ENCODE peak calls at places on chromosomes 5 and 9, in four cellular contexts. One of them, this sample, is unnamed. For H3K36me3, the result is how much of the 10 kb centered on the place peaks cover.

GRCh38 chr5:170546257-170546656 is 42.4 kb downstream of the KCNIP1 start:
- DNase-seq in pancreas: no peak
- DNase-seq in sigmoid colon: peak
- DNase-seq in lower lobe of right lung: no peak
- DNase-seq in this sample: no peak

GRCh38 chr5:149745944-149746326 is 15.8 kb downstream of the PPARGC1B start:
- DNase-seq in pancreas: no peak
- DNase-seq in sigmoid colon: peak
- DNase-seq in lower lobe of right lung: no peak
- DNase-seq in this sample: peak

GRCh38 chr9:95134457-95134881 is 183.0 kb downstream of the FANCC start:
- DNase-seq in pancreas: peak
- DNase-seq in sigmoid colon: peak
- DNase-seq in lower lobe of right lung: no peak
- DNase-seq in this sample: peak

GRCh38 chr9:72485821-72486605 is 35.4 kb upstream of the TMC1 start:
- DNase-seq in pancreas: no peak
- DNase-seq in sigmoid colon: no peak
- DNase-seq in lower lobe of right lung: no peak
- DNase-seq in this sample: no peak

GRCh38 chr5:181108578-181109165 is 22.3 kb downstream of the OR2V1 start:
- DNase-seq in pancreas: peak
- DNase-seq in sigmoid colon: no peak
- DNase-seq in lower lobe of right lung: no peak
- DNase-seq in this sample: no peak

GRCh38 chr5:115831163-115831768 is 10.1 kb downstream of the ATG12 start:
- DNase-seq in pancreas: no peak
- DNase-seq in sigmoid colon: no peak
- DNase-seq in lower lobe of right lung: no peak
- DNase-seq in this sample: no peak

GRCh38 chr5:137217599-137218200 is 281.4 kb downstream of the SPOCK1 start:
- DNase-seq in pancreas: no peak
- DNase-seq in sigmoid colon: no peak
- DNase-seq in lower lobe of right lung: no peak
- DNase-seq in this sample: no peak

GRCh38 chr5:141875795-141876627 is 2.2 kb downstream of the PCDH1 start:
- DNase-seq in pancreas: peak
- DNase-seq in sigmoid colon: no peak
- DNase-seq in lower lobe of right lung: peak
- DNase-seq in this sample: peak

GRCh38 chr5:3602713-3603502 is 7.3 kb downstream of the IRX1 start:
- DNase-seq in pancreas: peak
- DNase-seq in sigmoid colon: no peak
- DNase-seq in lower lobe of right lung: peak
- DNase-seq in this sample: peak

GRCh38 chr5:175542966-175543235 is 64.5 kb downstream of the SFXN1 start:
- DNase-seq in pancreas: no peak
- DNase-seq in sigmoid colon: no peak
- DNase-seq in lower lobe of right lung: no peak
- DNase-seq in this sample: no peak

GRCh38 chr9:16358751-16359150 is 511.7 kb downstream of the BNC2 start:
- DNase-seq in pancreas: no peak
- DNase-seq in sigmoid colon: no peak
- DNase-seq in lower lobe of right lung: no peak
- DNase-seq in this sample: no peak

GRCh38 chr5:154115314-154115713 is 75.2 kb upstream of the GALNT10 start:
- DNase-seq in pancreas: no peak
- DNase-seq in sigmoid colon: no peak
- DNase-seq in lower lobe of right lung: no peak
- DNase-seq in this sample: no peak

GRCh38 chr5:174729075-174729680 is 4.8 kb downstream of the MSX2 start:
- DNase-seq in pancreas: no peak
- DNase-seq in sigmoid colon: no peak
- DNase-seq in lower lobe of right lung: no peak
- DNase-seq in this sample: no peak

GRCh38 chr9:96219615-96220257 is 82.2 kb downstream of the HSD17B3 start:
- DNase-seq in pancreas: peak
- DNase-seq in sigmoid colon: peak
- DNase-seq in lower lobe of right lung: peak
- DNase-seq in this sample: peak

GRCh38 chr9:17962747-17963146 is 383.9 kb downstream of the SH3GL2 start:
- DNase-seq in pancreas: no peak
- DNase-seq in sigmoid colon: no peak
- DNase-seq in lower lobe of right lung: no peak
- DNase-seq in this sample: no peak

GRCh38 chr5:82991678-82992323 is 85.4 kb downstream of the TMEM167A start:
- DNase-seq in pancreas: no peak
- DNase-seq in sigmoid colon: no peak
- DNase-seq in lower lobe of right lung: no peak
- DNase-seq in this sample: no peak

GRCh38 chr9:115691097-115691496 is 462.5 kb upstream of the PAPPA start:
- DNase-seq in pancreas: no peak
- DNase-seq in sigmoid colon: no peak
- DNase-seq in lower lobe of right lung: no peak
- DNase-seq in this sample: no peak

GRCh38 chr5:43553381-43553780 is 3.5 kb downstream of the PAIP1 start:
- DNase-seq in pancreas: no peak
- DNase-seq in sigmoid colon: no peak
- DNase-seq in lower lobe of right lung: no peak
- DNase-seq in this sample: no peak

GRCh38 chr9:94603259-94603776 is 9.7 kb upstream of the FBP2 start:
- DNase-seq in pancreas: peak
- DNase-seq in sigmoid colon: peak
- DNase-seq in lower lobe of right lung: peak
- DNase-seq in this sample: peak

DNA sequence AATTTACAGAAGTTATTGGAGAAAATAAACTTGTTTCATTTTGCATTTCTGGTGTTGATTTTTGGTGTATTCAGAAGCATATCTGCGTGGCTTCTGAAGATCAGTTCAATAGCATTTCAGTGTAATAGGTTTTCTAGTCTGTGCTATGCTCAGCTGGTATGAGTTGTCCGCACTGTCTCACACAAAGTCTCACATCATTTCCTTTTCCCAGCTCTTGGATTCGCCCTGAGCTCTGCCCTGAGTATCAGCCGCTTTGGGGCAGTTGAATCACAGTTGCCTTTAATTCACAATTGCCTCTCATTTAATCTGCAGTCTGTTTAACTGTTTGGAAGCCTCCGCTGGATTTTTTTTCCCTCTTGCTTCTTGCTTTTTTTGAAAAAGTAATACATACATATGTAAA is 6.4 kb upstream of the TTC23L start:
- DNase-seq in pancreas: no peak
- DNase-seq in sigmoid colon: no peak
- DNase-seq in lower lobe of right lung: no peak
- DNase-seq in this sample: no peak
- H3K36me3 ChIP-seq in pancreas: under half
- H3K36me3 ChIP-seq in sigmoid colon: under half
- H3K36me3 ChIP-seq in lower lobe of right lung: under half
- H3K36me3 ChIP-seq in this sample: under half

GRCh38 chr9:42852133-42852532 is 668.7 kb downstream of the SPATA31A6 start:
- DNase-seq in pancreas: peak
- DNase-seq in sigmoid colon: no peak
- DNase-seq in lower lobe of right lung: no peak
- DNase-seq in this sample: peak
- H3K4me3 ChIP-seq in pancreas: no peak
- H3K4me3 ChIP-seq in sigmoid colon: no peak
- H3K4me3 ChIP-seq in lower lobe of right lung: peak
- H3K4me3 ChIP-seq in this sample: no peak

DNA sequence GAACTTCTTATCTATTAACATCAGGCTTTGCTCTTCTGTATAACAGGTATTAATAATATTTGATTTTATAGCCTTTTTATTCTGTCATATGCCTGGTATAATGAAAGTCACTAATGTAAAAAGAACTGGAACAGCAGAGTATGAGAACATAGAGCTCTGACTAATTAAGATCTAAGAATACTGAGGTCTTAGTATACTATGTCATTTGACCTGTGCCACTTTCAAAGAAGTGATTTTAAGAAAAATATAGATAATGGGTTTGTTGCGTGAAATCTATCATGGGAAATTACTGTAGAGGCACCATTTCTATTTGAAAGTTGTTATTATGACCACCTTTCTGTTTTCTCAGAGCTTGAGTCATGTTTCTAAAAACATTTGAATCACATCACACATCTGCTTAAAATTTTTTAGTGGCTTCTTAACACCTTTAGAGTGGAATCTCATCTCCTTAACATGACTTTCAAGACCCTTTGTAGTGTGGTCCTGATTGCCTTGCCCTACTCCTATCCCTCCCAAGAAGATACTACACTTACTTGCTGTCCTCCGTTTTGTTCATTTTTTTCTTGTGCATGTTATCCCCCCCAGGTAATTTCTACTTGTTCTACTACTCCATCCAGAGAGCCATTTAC is 14.3 kb downstream of the WDR36 start:
- DNase-seq in pancreas: no peak
- DNase-seq in sigmoid colon: no peak
- DNase-seq in lower lobe of right lung: no peak
- DNase-seq in this sample: no peak
- H3K36me3 ChIP-seq in pancreas: half or more
- H3K36me3 ChIP-seq in sigmoid colon: under half
- H3K36me3 ChIP-seq in lower lobe of right lung: half or more
- H3K36me3 ChIP-seq in this sample: under half

GRCh38 chr5:157267766-157268480 is 2.0 kb downstream of the CYFIP2 start:
- DNase-seq in pancreas: no peak
- DNase-seq in sigmoid colon: no peak
- DNase-seq in lower lobe of right lung: no peak
- DNase-seq in this sample: no peak
- H3K4me3 ChIP-seq in pancreas: no peak
- H3K4me3 ChIP-seq in sigmoid colon: no peak
- H3K4me3 ChIP-seq in lower lobe of right lung: no peak
- H3K4me3 ChIP-seq in this sample: no peak

GRCh38 chr9:128689820-128690683 is 1.0 kb downstream of the SET start:
- DNase-seq in pancreas: peak
- DNase-seq in sigmoid colon: peak
- DNase-seq in lower lobe of right lung: peak
- DNase-seq in this sample: peak

GRCh38 chr9:128689293-128689770 is 310 bp downstream of the SET start:
- DNase-seq in pancreas: no peak
- DNase-seq in sigmoid colon: peak
- DNase-seq in lower lobe of right lung: peak
- DNase-seq in this sample: peak

GRCh38 chr9:128696923-128697707 is 5.2 kb upstream of the PKN3 start:
- DNase-seq in pancreas: peak
- DNase-seq in sigmoid colon: peak
- DNase-seq in lower lobe of right lung: peak
- DNase-seq in this sample: no peak

GRCh38 chr9:128690684-128691034 is 1.6 kb downstream of the SET start:
- DNase-seq in pancreas: no peak
- DNase-seq in sigmoid colon: no peak
- DNase-seq in lower lobe of right lung: no peak
- DNase-seq in this sample: no peak

DNA sequence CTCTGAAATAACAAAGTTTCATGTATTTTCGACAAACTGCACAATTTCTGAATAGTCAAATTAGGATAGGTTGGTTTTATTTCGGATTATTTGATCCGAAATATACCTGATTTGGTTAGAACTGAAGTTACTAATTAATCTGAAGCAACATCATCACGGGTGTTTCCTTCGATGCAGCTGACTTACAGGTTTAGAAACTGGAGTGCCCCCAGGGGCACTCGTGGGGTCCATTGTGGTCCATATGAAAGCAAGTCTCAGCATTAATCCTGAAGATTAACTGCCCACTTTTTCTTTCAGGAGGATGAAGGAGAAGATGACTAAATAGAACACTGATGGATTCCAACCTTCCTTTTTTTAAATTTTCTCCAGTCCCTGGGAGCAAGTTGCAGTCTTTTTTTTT is 5.3 kb downstream of the SET start:
- DNase-seq in pancreas: peak
- DNase-seq in sigmoid colon: no peak
- DNase-seq in lower lobe of right lung: no peak
- DNase-seq in this sample: no peak
- H3K36me3 ChIP-seq in pancreas: under half
- H3K36me3 ChIP-seq in sigmoid colon: under half
- H3K36me3 ChIP-seq in lower lobe of right lung: half or more
- H3K36me3 ChIP-seq in this sample: under half

DNA sequence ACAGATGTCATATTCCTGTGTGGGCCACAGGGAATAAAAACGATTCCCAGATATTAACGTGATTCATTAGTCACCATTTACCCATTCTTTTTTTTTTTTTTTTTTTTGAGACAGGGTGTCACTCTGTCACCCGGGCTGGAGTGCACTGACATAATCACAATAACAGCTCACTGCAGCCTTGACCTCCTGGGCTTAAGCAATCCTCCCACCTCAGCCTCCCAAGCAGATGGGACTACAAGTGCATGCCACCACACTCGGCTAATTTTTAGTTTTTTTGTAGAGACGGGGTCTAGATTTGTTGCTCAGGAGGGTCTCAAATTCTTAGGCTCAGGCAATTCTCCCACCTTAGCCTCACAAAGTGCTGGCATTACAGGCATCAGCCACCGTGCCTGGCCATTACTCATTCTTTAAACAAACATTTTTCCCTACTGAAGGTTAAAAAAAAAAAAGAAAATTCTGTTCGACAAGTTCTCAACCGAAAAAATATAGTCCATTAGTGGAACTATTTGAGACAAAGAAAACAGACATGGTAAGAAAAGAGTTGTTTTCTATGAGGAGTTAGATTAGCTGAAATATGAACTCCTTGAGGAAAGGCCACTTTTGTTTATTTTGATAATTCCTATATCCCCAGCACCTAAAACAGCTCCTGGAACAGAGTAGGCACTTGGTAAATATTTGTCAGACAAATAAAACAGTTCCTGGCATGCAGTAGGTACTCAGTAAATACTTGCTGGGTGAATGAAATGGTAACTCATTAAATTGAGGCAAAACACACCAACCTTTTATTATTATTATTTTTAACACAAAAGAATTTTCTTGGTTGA is 32.1 kb upstream of the PDCL start:
- DNase-seq in pancreas: no peak
- DNase-seq in sigmoid colon: no peak
- DNase-seq in lower lobe of right lung: no peak
- DNase-seq in this sample: no peak
- H3K4me3 ChIP-seq in pancreas: no peak
- H3K4me3 ChIP-seq in sigmoid colon: no peak
- H3K4me3 ChIP-seq in lower lobe of right lung: no peak
- H3K4me3 ChIP-seq in this sample: no peak

This sample was measured in mucosa of descending colon.